ENCODE peak calls at places on chromosome 12, in five cellular contexts. O, J, R, V and P are unnamed samples.

GRCh38 chr12:70154087-70154486 is 89.1 kb upstream of the CNOT2 start:
- DNase-seq in O (no peak), J (no peak), R (no peak), V (peak; percentile 1), P (no peak)

GRCh38 chr12:66066071-66066928 is 64.2 kb downstream of the LLPH start:
- DNase-seq in O (no peak), J (no peak), R (peak; percentile 38), V (no peak), P (peak; percentile 23)

GRCh38 chr12:116517431-116518045 is 41.6 kb upstream of the MAP1LC3B2 start:
- DNase-seq in O (no peak), J (no peak), R (no peak), V (no peak), P (no peak)

GRCh38 chr12:33649992-33650391 is 210.4 kb upstream of the SYT10 start:
- DNase-seq in O (no peak), J (no peak), R (no peak), V (no peak), P (no peak)

GRCh38 chr12:105696-106095 is 39.1 kb downstream of the IQSEC3 start:
- DNase-seq in O (no peak), J (peak; percentile 21), R (no peak), V (no peak), P (no peak)

GRCh38 chr12:29322157-29322556 is 58.8 kb downstream of the ERGIC2 start:
- DNase-seq in O (no peak), J (no peak), R (no peak), V (no peak), P (no peak)

GRCh38 chr12:112674539-112674938 is 117.0 kb upstream of the RPH3A start:
- DNase-seq in O (no peak), J (no peak), R (no peak), V (no peak), P (no peak)

GRCh38 chr12:108930756-108931155 is 50.9 kb downstream of the DAO start:
- DNase-seq in O (no peak), J (no peak), R (no peak), V (no peak), P (no peak)

GRCh38 chr12:79566452-79566851 is 124.3 kb downstream of the PAWR start:
- DNase-seq in O (no peak), J (no peak), R (no peak), V (no peak), P (no peak)

GRCh38 chr12:4909734-4910501 is at the start of gene KCNA1:
- DNase-seq in O (no peak), J (no peak), R (peak; percentile 68), V (no peak), P (no peak)

GRCh38 chr12:47400251-47400650 is 305.6 kb downstream of the RPAP3 start:
- DNase-seq in O (no peak), J (no peak), R (no peak), V (no peak), P (no peak)

GRCh38 chr12:89730060-89730459 is 21.4 kb upstream of the ATP2B1 start:
- DNase-seq in O (no peak), J (no peak), R (no peak), V (no peak), P (no peak)

GRCh38 chr12:96514328-96514727 is 25.0 kb downstream of the CFAP54 start:
- DNase-seq in O (no peak), J (no peak), R (no peak), V (no peak), P (no peak)

GRCh38 chr12:80709811-80710726 is 2.6 kb downstream of the MYF6 start:
- DNase-seq in O (no peak), J (no peak), R (peak; percentile 75), V (peak; percentile 4), P (no peak)

GRCh38 chr12:126369487-126370463 is 1304.5 kb downstream of the AACS start:
- DNase-seq in O (no peak), J (no peak), R (no peak), V (no peak), P (no peak)

GRCh38 chr12:53561590-53561953 is 54.3 kb upstream of the NPFF start:
- DNase-seq in O (no peak), J (no peak), R (no peak), V (peak; percentile 56), P (peak; percentile 67)

GRCh38 chr12:11771356-11771755 is 121.9 kb downstream of the ETV6 start:
- DNase-seq in O (no peak), J (no peak), R (no peak), V (no peak), P (peak; percentile 75)

GRCh38 chr12:98456583-98457573 is 58.5 kb upstream of the TMPO start:
- DNase-seq in O (peak; percentile 31), J (peak; percentile 74), R (peak; percentile 78), V (no peak), P (no peak)

GRCh38 chr12:116352315-116352835 is 74.9 kb upstream of the MED13L start:
- DNase-seq in O (no peak), J (no peak), R (no peak), V (no peak), P (no peak)

GRCh38 chr12:46432325-46432724 is 59.8 kb upstream of the SLC38A2 start:
- DNase-seq in O (no peak), J (no peak), R (no peak), V (no peak), P (no peak)

GRCh38 chr12:98968896-98969295 is 323.8 kb downstream of the APAF1 start:
- DNase-seq in O (no peak), J (no peak), R (no peak), V (no peak), P (no peak)

GRCh38 chr12:124956571-124956970 is 32.4 kb downstream of the DHX37 start:
- DNase-seq in O (no peak), J (no peak), R (no peak), V (no peak), P (no peak)

GRCh38 chr12:99455350-99456037 is 192.1 kb upstream of the GARIN6 start:
- DNase-seq in O (no peak), J (no peak), R (no peak), V (peak; percentile 35), P (peak; percentile 79)

GRCh38 chr12:50825372-50825838 is 17.3 kb upstream of the TMPRSS12 start:
- DNase-seq in O (no peak), J (no peak), R (peak; percentile 37), V (peak; percentile 43), P (no peak)

GRCh38 chr12:33439587-33440011 is at the start of gene SYT10:
- DNase-seq in O (no peak), J (no peak), R (peak; percentile 89), V (no peak), P (no peak)

GRCh38 chr12:107929436-107929835 is 154.9 kb downstream of the ASCL4 start:
- DNase-seq in O (no peak), J (no peak), R (peak; percentile 70), V (peak; percentile 78), P (peak; percentile 12)

GRCh38 chr12:62481843-62482540 is 15.4 kb downstream of the MON2 start:
- DNase-seq in O (no peak), J (no peak), R (no peak), V (no peak), P (no peak)

GRCh38 chr12:68953536-68953935 is 20.6 kb upstream of the CPM start:
- DNase-seq in O (no peak), J (no peak), R (no peak), V (no peak), P (no peak)

GRCh38 chr12:57410534-57410933 is 20.3 kb downstream of the R3HDM2 start:
- DNase-seq in O (no peak), J (no peak), R (no peak), V (no peak), P (no peak)

GRCh38 chr12:119877639-119877948 is 474 bp upstream of the CIT start:
- DNase-seq in O (no peak), J (no peak), R (no peak), V (no peak), P (no peak)
- H3K27ac ChIP-seq in O (no peak overlapping the region), J (no peak overlapping the region), R (no peak overlapping the region), V (peak overlapping the region; percentile 38), P (no peak overlapping the region)

GRCh38 chr12:88225776-88226175 is 83.7 kb downstream of the TMTC3 start:
- DNase-seq in O (no peak), J (no peak), R (no peak), V (no peak), P (no peak)

GRCh38 chr12:88223519-88223918 is 81.4 kb downstream of the TMTC3 start:
- DNase-seq in O (no peak), J (no peak), R (no peak), V (no peak), P (no peak)

GRCh38 chr12:88227263-88227662 is 85.2 kb downstream of the TMTC3 start:
- DNase-seq in O (no peak), J (no peak), R (no peak), V (no peak), P (no peak)

GRCh38 chr12:88227871-88228270 is 85.8 kb downstream of the TMTC3 start:
- DNase-seq in O (no peak), J (no peak), R (no peak), V (no peak), P (no peak)

DNA sequence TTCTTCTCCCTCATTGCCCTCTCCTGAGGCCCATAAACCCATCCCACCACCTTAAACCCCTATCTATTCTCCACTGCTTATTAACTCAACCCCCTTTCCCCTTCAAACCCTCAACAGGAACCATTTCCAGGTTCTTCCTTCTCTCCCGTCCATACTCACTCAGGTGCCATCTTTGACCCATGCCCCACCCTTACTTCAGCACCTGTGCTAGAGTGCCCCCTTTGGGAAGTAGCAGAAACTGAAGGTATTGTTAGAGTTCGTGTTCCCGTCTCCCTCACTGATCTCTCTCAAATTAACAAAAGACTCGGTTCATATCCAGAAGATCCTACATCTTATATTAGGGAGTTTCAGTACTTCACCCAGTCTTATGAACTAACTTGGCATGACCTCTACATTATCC is 86.6 kb downstream of the TMTC3 start:
- DNase-seq in O (no peak), J (no peak), R (no peak), V (no peak), P (no peak)
- H3K27ac ChIP-seq in O (no peak overlapping the region), J (no peak overlapping the region), R (no peak overlapping the region), V (no peak overlapping the region), P (no peak overlapping the region)

DNA sequence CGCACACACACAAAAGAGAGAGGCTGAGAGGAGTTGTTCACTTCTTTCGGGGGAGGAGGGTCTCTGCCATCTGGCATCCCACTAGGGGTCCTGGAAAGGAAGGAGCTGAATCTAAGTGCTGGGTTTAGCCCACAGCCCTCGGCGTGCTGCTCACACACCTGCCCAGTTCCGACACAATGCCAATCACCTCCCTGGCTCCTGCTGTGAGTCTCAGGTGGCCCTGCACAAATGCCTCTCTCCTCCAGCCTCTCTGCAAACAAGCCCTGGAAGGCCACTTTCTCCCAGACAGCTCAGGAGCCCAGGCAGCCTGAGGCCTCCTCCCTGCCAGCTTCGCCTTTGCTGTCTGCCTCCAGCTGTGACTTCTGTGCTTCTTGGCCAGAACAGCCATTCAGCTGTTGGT is 51.2 kb downstream of the SMIM41 start:
- DNase-seq in O (peak; percentile 13), J (peak; percentile 34), R (no peak), V (no peak), P (no peak)
- H3K27ac ChIP-seq in O (no peak overlapping the region), J (no peak overlapping the region), R (no peak overlapping the region), V (no peak overlapping the region), P (no peak overlapping the region)

DNA sequence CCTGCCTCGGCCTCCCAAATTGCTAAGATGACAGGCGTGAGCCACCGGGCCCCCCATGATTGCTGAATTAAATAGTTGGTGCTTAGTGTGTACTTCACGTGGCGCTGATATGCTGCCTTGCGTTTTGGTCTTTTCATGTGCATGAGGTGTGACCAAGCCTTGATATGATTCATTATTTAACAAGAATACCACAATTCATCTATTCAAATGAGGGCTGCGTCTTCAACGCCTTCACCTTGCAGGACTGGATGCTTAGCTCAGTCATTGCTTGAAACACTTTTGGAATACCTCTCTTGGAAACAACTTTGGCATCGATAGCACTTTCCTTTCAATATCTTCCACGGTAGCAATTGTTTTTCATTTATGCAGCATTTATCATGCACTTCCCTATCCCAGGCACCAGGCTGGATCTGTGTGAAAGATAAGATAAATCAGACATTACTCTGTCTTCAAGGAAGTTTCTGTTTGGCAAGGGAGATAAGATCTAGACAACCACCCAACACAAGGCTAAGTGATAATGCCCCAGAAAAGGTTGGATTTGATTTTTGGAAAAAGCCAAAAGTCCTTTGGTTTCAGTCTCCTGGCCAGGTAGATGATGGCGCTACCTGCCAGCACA is 1.3 kb upstream of the TEAD4 start:
- DNase-seq in O (no peak), J (no peak), R (no peak), V (no peak), P (peak; percentile 35)
- H3K27ac ChIP-seq in O (peak overlapping the region; percentile 92), J (peak overlapping the region; percentile 89), R (no peak overlapping the region), V (peak overlapping the region; percentile 97), P (peak overlapping the region; percentile 78)